ENCODE peak calls at places on chromosomes 12 and 14, in four cellular contexts. B is GM12878, H is HepG2, I is K562. A is an unnamed sample.

GRCh38 chr12:102634216-102634615 is 153.9 kb upstream of the IGF1 start:
- DNase-seq in H (no peak), B (no peak), I (no peak), A (no peak)

GRCh38 chr12:115761784-115762183 is 515.7 kb downstream of the MED13L start:
- DNase-seq in H (no peak), B (no peak), I (no peak), A (no peak)

GRCh38 chr14:68961781-68962584 is 17.1 kb downstream of the ACTN1 start:
- DNase-seq in H (no peak), B (no peak), I (no peak), A (peak; percentile 63)

GRCh38 chr12:55715833-55716581 is at the start of gene BLOC1S1:
- DNase-seq in H (peak; percentile 86), B (peak; percentile 73), I (peak; percentile 98), A (peak; percentile 96)

GRCh38 chr12:41225179-41225578 is 37.1 kb downstream of the PDZRN4 start:
- DNase-seq in B (no peak), H (no peak), I (no peak), A (no peak)

GRCh38 chr12:22060261-22060660 is 14.2 kb downstream of the CMAS start:
- DNase-seq in I (no peak), B (no peak), H (no peak), A (no peak)

GRCh38 chr14:93163570-93163969 is 21.1 kb downstream of the MOAP1 start:
- DNase-seq in B (peak; percentile 71), I (peak; percentile 38), H (no peak), A (no peak)

GRCh38 chr12:103848917-103849491 is 8.0 kb upstream of the NT5DC3 start:
- DNase-seq in B (no peak), H (no peak), I (no peak), A (no peak)

GRCh38 chr12:126747530-126748149 is 1519.3 kb upstream of the TMEM132C start:
- DNase-seq in I (peak; percentile 67), H (peak; percentile 9), B (no peak), A (peak; percentile 12)

GRCh38 chr12:2348477-2348852 is 295.7 kb downstream of the CACNA1C start:
- DNase-seq in I (no peak), B (no peak), H (no peak), A (no peak)

GRCh38 chr12:66861157-66861750 is 182.4 kb upstream of the GRIP1 start:
- DNase-seq in B (peak; percentile 1), H (peak; percentile 31), I (peak; percentile 57), A (peak; percentile 65)

GRCh38 chr12:3596703-3597472 is 105.9 kb downstream of the PRMT8 start:
- DNase-seq in H (no peak), B (no peak), I (peak; percentile 20), A (no peak)

GRCh38 chr12:25710149-25710548 is 157.1 kb upstream of the LMNTD1 start:
- DNase-seq in I (no peak), H (no peak), B (no peak), A (no peak)

GRCh38 chr12:75135021-75135420 is 74.6 kb downstream of the KCNC2 start:
- DNase-seq in B (no peak), I (no peak), H (no peak), A (no peak)

GRCh38 chr12:3452348-3452747 is 38.7 kb upstream of the PRMT8 start:
- DNase-seq in B (no peak), H (no peak), I (no peak), A (no peak)

GRCh38 chr12:131711551-131712205 is 788 bp downstream of the SFSWAP start:
- DNase-seq in I (peak; percentile 29), B (no peak), H (no peak), A (no peak)

GRCh38 chr12:51855586-51856428 is 7.3 kb upstream of the FIGNL2 start:
- DNase-seq in H (peak; percentile 58), I (no peak), B (no peak), A (peak; percentile 88)

GRCh38 chr12:123965382-123965781 is 7.2 kb downstream of the CCDC92 start:
- DNase-seq in B (no peak), I (no peak), H (no peak), A (no peak)

GRCh38 chr12:132525833-132526455 is 36.0 kb downstream of the FBRSL1 start:
- DNase-seq in H (no peak), B (no peak), I (no peak), A (no peak)

GRCh38 chr12:39006286-39006685 is 100.9 kb upstream of the CPNE8 start:
- DNase-seq in I (no peak), H (no peak), B (no peak), A (no peak)

GRCh38 chr14:50231475-50232275 is at the start of gene SOS2:
- DNase-seq in B (peak; percentile 43), H (peak; percentile 78), I (peak; percentile 88), A (peak; percentile 91)

GRCh38 chr12:107133462-107133861 is 40.1 kb upstream of the CRY1 start:
- DNase-seq in I (no peak), H (no peak), B (no peak), A (no peak)

GRCh38 chr14:75373133-75373532 is 54.7 kb upstream of the JDP2 start:
- DNase-seq in I (no peak), H (no peak), B (no peak), A (no peak)

GRCh38 chr12:43805149-43805856 is 814 bp downstream of the TWF1 start:
- DNase-seq in H (peak; percentile 6), B (no peak), I (peak; percentile 27), A (no peak)

GRCh38 chr12:49582201-49582600 is 14.3 kb upstream of the MCRS1 start:
- DNase-seq in B (no peak), I (no peak), H (no peak), A (no peak)

GRCh38 chr12:12282761-12283160 is 15.9 kb upstream of the LRP6 start:
- DNase-seq in B (no peak), I (no peak), H (no peak), A (no peak)

GRCh38 chr14:55532645-55533309 is 47.2 kb upstream of the KTN1 start:
- DNase-seq in H (no peak), I (no peak), B (no peak), A (no peak)

GRCh38 chr14:68790656-68791077 is 2.2 kb downstream of the ZFP36L1 start:
- DNase-seq in B (no peak), H (no peak), I (no peak), A (no peak)

GRCh38 chr12:55996201-55996714 is 818 bp upstream of the SUOX start:
- DNase-seq in H (peak; percentile 67), I (peak; percentile 84), B (no peak), A (peak; percentile 37)

GRCh38 chr14:36683083-36683724 is 21.5 kb downstream of the PAX9 start:
- DNase-seq in I (no peak), B (no peak), H (no peak), A (no peak)

GRCh38 chr12:124651508-124652273 is 84.3 kb upstream of the NCOR2 start:
- DNase-seq in H (no peak), B (no peak), I (peak; percentile 25), A (no peak)

GRCh38 chr12:67921286-67921685 is 68.0 kb upstream of the IFNG-AS1 start:
- DNase-seq in H (no peak), B (no peak), I (no peak), A (no peak)

GRCh38 chr12:11927311-11927935 is 143.3 kb upstream of the BCL2L14 start:
- DNase-seq in B (no peak), H (no peak), I (no peak), A (no peak)

DNA sequence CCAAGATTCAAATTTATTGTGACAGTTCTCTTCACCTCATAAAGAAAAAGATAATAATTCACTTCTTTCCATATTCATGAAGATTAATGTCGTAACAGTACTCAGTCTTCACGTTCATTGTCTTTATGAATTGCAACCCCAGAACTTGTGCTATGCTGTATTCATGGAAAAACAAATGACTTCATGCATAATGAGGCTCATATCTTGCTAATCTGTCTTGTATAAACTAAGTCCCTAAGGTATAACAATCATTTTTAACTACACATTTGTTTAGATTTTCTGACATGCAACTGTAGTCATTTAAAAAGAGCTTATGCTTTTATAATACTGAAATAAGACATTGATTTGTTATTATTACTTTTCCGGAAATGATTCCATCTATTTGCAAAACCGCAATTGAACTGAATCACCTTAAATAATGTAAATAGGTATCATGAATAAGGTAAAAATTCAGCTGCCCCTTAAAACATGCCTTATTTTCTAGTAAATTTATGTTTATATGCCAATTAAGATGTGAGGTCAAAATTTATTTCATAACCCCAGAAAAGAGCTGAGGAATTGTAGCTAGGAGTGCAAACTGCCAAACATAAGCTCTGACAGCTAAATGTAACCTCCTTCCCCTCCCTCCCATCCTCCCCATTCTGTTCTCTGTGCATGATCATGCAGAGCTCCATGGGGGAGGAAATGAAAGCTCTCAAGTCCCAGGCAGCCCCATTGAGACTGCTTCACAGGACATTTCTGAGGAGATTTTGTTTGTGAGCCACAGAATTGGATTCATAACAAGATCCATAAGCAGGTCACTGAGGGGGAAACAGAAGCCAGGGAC is 301.6 kb downstream of the ATP23 start:
- DNase-seq in H (no peak), B (no peak), I (no peak), A (no peak)
- TF ChIP-seq ETV6 in H (no peak), B (no peak), I (no peak), A (no peak)

GRCh38 chr14:99724939-99725773 is 41.1 kb downstream of the CYP46A1 start:
- DNase-seq in B (no peak), H (no peak), I (no peak), A (no peak)
- TF ChIP-seq NR2C2 in B (no peak), H (no peak), I (no peak), A (no peak)

GRCh38 chr14:51871846-51872245 is 11.4 kb downstream of the GNG2 start:
- DNase-seq in B (no peak), I (no peak), H (no peak), A (no peak)
- TF ChIP-seq ETV6 in B (no peak), I (no peak), H (no peak), A (no peak)

GRCh38 chr12:54560374-54560858 is 11.0 kb downstream of the PDE1B start:
- DNase-seq in I (peak; percentile 92), B (peak; percentile 65), H (no peak), A (peak; percentile 91)

GRCh38 chr12:54563787-54564186 is 14.4 kb downstream of the PDE1B start:
- DNase-seq in H (no peak), B (no peak), I (no peak), A (no peak)

GRCh38 chr12:54562720-54563356 is 13.4 kb downstream of the PDE1B start:
- DNase-seq in B (no peak), I (no peak), H (no peak), A (no peak)

GRCh38 chr12:54558759-54559158 is 9.4 kb downstream of the PDE1B start:
- DNase-seq in H (no peak), B (no peak), I (no peak), A (no peak)

DNA sequence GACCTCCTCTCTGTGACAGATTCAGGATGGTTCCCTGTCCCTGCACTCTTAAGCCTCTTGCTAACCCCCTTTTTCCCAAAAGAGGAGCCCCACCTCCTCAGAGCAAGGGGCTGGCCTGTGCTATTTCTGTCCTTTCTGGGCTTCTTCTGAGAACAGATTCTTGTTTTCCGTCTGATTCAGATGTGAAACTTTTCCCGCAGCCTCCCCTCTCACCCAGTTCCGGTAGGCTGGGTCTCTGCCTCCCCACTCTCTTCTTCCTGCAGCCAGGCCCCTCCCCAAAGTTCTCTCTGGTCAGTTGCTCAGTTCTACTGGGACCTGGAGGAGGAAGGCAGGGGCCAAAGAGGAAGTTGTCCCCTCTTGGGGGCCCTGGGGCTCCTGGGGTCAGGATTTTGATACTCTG is 11.8 kb downstream of the PDE1B start:
- DNase-seq in B (no peak), H (no peak), I (no peak), A (no peak)
- TF ChIP-seq NR2C2 in B (no peak), H (no peak), I (no peak), A (no peak)